ENCODE peak calls at places on chromosomes 12 and 14, in four cellular contexts. N, O, J and W are unnamed samples.

GRCh38 chr12:48022180-48022521 is 17.9 kb upstream of the COL2A1 start:
- DNase-seq in N (no peak), O (no peak), J (no peak), W (no peak)

GRCh38 chr12:91381309-91381804 is 198.7 kb upstream of the DCN start:
- DNase-seq in N (no peak), O (no peak), J (peak; percentile 20), W (peak; percentile 8)

GRCh38 chr12:108798551-108799221 is 58.7 kb downstream of the SSH1 start:
- DNase-seq in J (no peak), N (no peak), O (no peak), W (no peak)

GRCh38 chr14:74645244-74645643 is 33.2 kb upstream of the LTBP2 start:
- DNase-seq in N (no peak), J (no peak), O (no peak), W (no peak)

GRCh38 chr14:101025656-101026055 is 122.1 kb upstream of the RTL1 start:
- DNase-seq in O (no peak), J (no peak), N (no peak), W (no peak)

GRCh38 chr12:53128780-53129747 is 25.8 kb downstream of the SOAT2 start:
- DNase-seq in J (no peak), N (no peak), O (peak; percentile 77), W (no peak)

GRCh38 chr12:49342914-49343731 is 3.6 kb upstream of the DNAJC22 start:
- DNase-seq in J (no peak), O (no peak), N (peak; percentile 62), W (no peak)

GRCh38 chr12:40175489-40175888 is 49.3 kb upstream of the LRRK2 start:
- DNase-seq in O (no peak), J (no peak), N (no peak), W (no peak)

GRCh38 chr12:50059440-50060119 is 2.2 kb downstream of the ASIC1 start:
- DNase-seq in J (no peak), O (peak; percentile 88), N (no peak), W (no peak)

GRCh38 chr12:89349814-89350213 is 2.5 kb downstream of the DUSP6 start:
- DNase-seq in O (peak; percentile 83), N (no peak), J (no peak), W (no peak)
- TF ChIP-seq SPI1 in O (peak; percentile 75), N (no peak), J (no peak), W (no peak)

DNA sequence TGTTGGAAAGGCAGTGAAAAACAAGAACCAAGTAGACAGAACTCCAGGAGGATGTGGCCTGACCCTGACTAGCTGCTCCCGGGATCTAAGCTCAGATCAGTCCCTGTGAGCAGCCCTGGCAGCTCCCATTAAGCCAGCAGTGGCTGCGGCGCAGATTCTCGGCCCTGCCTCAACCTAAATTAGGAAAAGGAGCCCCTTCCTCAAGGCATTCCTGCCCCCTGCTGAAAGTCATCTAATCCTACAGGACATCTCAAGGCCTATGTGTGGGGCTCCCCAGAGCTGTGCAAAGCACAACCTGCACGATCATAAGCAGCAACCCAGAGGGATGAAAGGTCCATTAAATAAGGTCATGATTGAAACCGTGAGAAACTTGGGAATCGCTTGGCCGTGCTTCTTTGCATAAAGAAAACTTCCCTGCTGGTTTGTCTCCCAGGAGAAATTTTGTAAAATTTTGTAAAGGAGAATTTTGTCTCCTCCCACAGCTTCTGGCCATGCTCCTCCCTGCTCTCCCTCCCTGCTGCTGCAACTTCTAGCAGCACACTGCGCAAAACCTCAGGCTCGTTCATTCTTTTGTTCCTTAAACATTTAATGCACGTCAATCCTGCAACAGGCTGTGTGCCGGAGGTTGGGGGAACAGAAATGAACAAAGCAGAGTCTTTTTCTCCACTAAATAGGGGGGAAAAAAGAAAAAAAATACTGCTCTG is 96.6 kb upstream of the SLC35F4 start:
- DNase-seq in N (no peak), J (no peak), O (no peak), W (no peak)
- TF ChIP-seq SPI1 in N (no peak), J (no peak), O (no peak), W (no peak)

GRCh38 chr12:132253698-132254480 is 75.5 kb downstream of the GALNT9 start:
- DNase-seq in O (no peak), J (no peak), N (no peak), W (no peak)

GRCh38 chr12:132251741-132252490 is 77.5 kb downstream of the GALNT9 start:
- DNase-seq in O (no peak), J (no peak), N (no peak), W (no peak)

GRCh38 chr12:132250707-132251106 is 78.7 kb downstream of the GALNT9 start:
- DNase-seq in J (no peak), O (no peak), N (no peak), W (no peak)

GRCh38 chr12:132249747-132250478 is 79.5 kb downstream of the GALNT9 start:
- DNase-seq in O (no peak), J (no peak), N (no peak), W (no peak)

DNA sequence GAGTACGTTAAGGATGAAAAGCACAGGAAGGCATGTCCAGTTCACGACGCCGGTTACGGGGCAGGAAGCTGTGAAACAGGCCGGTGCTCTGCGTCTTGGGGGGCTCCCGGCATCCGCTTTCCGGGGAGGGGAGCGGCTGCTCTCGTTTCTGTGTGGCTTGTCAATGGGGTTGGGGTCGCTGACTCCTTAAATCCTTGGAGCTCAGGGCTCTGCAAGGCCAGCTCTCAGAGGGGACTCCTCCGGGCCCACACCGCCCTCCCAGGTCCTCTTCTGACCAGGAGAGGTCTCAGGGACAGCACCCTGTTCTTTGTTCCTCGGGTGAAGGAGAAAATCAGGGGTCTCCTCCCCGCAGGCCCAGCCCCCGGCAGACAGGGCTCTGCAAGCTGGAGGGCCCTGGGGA is 78.1 kb downstream of the GALNT9 start:
- DNase-seq in J (no peak), O (no peak), N (no peak), W (no peak)
- TF ChIP-seq SPI1 in J (no peak), O (no peak), N (no peak), W (no peak)

GRCh38 chr12:6047249-6048227 is 76.9 kb downstream of the VWF start:
- DNase-seq in N (no peak), O (no peak), J (no peak), W (no peak)
- TF ChIP-seq SPI1 in N (no peak), O (no peak), J (no peak), W (no peak)

DNA sequence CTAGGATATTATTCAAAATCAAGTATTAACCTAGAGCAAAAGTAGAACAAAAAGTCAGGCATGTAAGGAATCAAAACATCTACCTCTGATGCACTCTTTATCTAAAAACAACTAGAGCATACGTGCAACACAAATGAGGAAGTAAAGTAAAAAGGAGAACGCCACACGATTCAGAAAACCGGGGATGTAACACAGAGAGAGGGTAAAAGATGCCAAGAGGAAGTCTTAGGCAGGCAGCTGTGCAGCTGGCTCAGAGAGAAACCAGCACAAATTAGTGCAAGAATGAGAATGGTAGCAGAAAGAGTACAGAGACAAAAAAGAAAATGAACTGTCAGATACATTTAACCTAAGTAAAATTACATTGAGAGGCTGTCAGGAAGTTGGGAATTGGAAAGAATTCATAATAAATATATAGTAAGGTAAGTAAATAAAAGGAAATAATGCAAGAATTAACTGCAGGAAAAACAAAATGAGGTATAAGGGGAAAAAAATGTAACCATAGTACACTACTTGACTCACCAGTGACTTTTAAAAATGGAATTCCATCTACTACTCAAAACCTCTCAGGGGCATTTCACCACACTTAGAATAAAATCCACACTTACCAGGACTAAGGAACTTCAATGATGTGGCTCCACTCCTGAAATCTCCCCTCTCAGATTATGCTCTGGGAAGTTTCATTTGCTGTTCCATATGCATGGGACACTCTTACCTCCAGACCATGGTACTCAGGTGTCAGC is 17.1 kb downstream of the BCAT1 start:
- DNase-seq in J (peak; percentile 79), O (peak; percentile 86), N (no peak), W (no peak)
- TF ChIP-seq SPI1 in J (peak; percentile 73), O (peak; percentile 94), N (peak; percentile 84), W (peak; percentile 72)